ENCODE peak calls at places on chromosome 4, in six cellular contexts. U, X, D, M, Z and I are unnamed samples.

GRCh38 chr4:168604496-168605373 is 107.9 kb downstream of the PALLD start:
- DNase-seq in U (no peak), X (no peak), Z (peak), D (peak), M (peak), I (peak)

GRCh38 chr4:71355045-71355444 is 16.2 kb downstream of the SLC4A4 start:
- DNase-seq in Z (no peak), M (no peak), X (no peak), U (no peak), D (no peak), I (no peak)

GRCh38 chr4:14837860-14838259 is 164.4 kb upstream of the CPEB2 start:
- DNase-seq in M (no peak), Z (no peak), U (peak), D (no peak), X (no peak), I (no peak)

GRCh38 chr4:174697164-174697563 is 131.9 kb downstream of the GLRA3 start:
- DNase-seq in U (no peak), D (peak), Z (no peak), M (no peak), X (no peak), I (no peak)

GRCh38 chr4:48698029-48698901 is 81.8 kb downstream of the FRYL start:
- DNase-seq in Z (peak), U (no peak), X (peak), D (peak), M (peak), I (peak)

GRCh38 chr4:17055788-17056187 is 157.3 kb upstream of the LDB2 start:
- DNase-seq in Z (no peak), M (peak), U (no peak), D (peak), X (no peak), I (peak)

GRCh38 chr4:118356731-118357130 is 3.9 kb upstream of the PRSS12 start:
- DNase-seq in D (no peak), M (peak), U (no peak), X (no peak), Z (no peak), I (no peak)

GRCh38 chr4:2818351-2818939 is 25.2 kb upstream of the ADD1 start:
- DNase-seq in X (no peak), D (no peak), Z (no peak), M (no peak), U (peak), I (no peak)

GRCh38 chr4:87966095-87966496 is 9.4 kb upstream of the SPP1 start:
- DNase-seq in X (no peak), D (no peak), U (no peak), Z (no peak), M (no peak), I (no peak)

GRCh38 chr4:184400375-184400870 is 73.9 kb downstream of the IRF2 start:
- DNase-seq in X (no peak), D (peak), Z (no peak), U (no peak), M (peak), I (peak)

GRCh38 chr4:143424276-143424675 is 87.6 kb downstream of the GAB1 start:
- DNase-seq in Z (no peak), X (no peak), M (no peak), U (no peak), D (peak), I (no peak)

GRCh38 chr4:154908168-154908567 is 127.1 kb downstream of the RBM46 start:
- DNase-seq in Z (no peak), X (no peak), D (no peak), M (peak), U (no peak), I (no peak)

GRCh38 chr4:120842046-120842445 is 80.5 kb downstream of the PRDM5 start:
- DNase-seq in U (no peak), Z (no peak), M (peak), X (no peak), D (peak), I (no peak)

GRCh38 chr4:126364290-126364978 is 1049.7 kb downstream of the FAT4 start:
- DNase-seq in D (peak), Z (no peak), X (no peak), U (no peak), M (peak), I (no peak)

GRCh38 chr4:1565598-1566295 is 118.4 kb downstream of the FAM53A start:
- DNase-seq in M (no peak), D (no peak), U (no peak), X (no peak), Z (no peak), I (no peak)

GRCh38 chr4:8211229-8211628 is 12.1 kb downstream of the SH3TC1 start:
- DNase-seq in X (no peak), Z (no peak), D (no peak), U (no peak), M (no peak), I (no peak)

GRCh38 chr4:47031011-47031678 is at the start of gene GABRB1:
- DNase-seq in Z (peak), U (peak), X (peak), M (peak), D (peak), I (peak)

GRCh38 chr4:138938371-138938699 is 77.2 kb upstream of the NOCT start:
- DNase-seq in D (peak), U (peak), Z (no peak), X (no peak), M (peak), I (no peak)

GRCh38 chr4:1202526-1203378 is 30.4 kb upstream of the SPON2 start:
- DNase-seq in U (peak), X (peak), D (no peak), Z (peak), M (no peak), I (no peak)

GRCh38 chr4:3114377-3114776 is 39.9 kb downstream of the HTT start:
- DNase-seq in D (no peak), M (peak), U (no peak), Z (no peak), X (no peak), I (no peak)

GRCh38 chr4:186151499-186151898 is 39.9 kb upstream of the CYP4V2 start:
- DNase-seq in U (peak), D (no peak), Z (no peak), M (no peak), X (no peak), I (no peak)

GRCh38 chr4:2753444-2753843 is 2.7 kb downstream of the TNIP2 start:
- DNase-seq in U (no peak), Z (no peak), X (no peak), D (no peak), M (no peak), I (no peak)

GRCh38 chr4:2756691-2757350 is 685 bp upstream of the TNIP2 start:
- DNase-seq in U (no peak), D (no peak), M (no peak), Z (no peak), X (no peak), I (no peak)

GRCh38 chr4:121706595-121707021 is 9.8 kb upstream of the ANXA5 start:
- DNase-seq in X (no peak), Z (no peak), U (no peak), M (peak), D (peak), I (peak)

GRCh38 chr4:184824776-184825393 is 883 bp downstream of the ACSL1 start:
- DNase-seq in X (no peak), Z (no peak), D (peak), M (peak), U (no peak), I (no peak)

GRCh38 chr4:98786866-98787265 is 128.5 kb upstream of the TSPAN5 start:
- DNase-seq in D (peak), U (no peak), Z (no peak), M (no peak), X (no peak), I (no peak)

GRCh38 chr4:184288451-184289178 is 70.9 kb upstream of the ENPP6 start:
- DNase-seq in M (no peak), Z (no peak), X (peak), U (no peak), D (no peak), I (no peak)

GRCh38 chr4:54959656-54960055 is 165.7 kb downstream of the KDR start:
- DNase-seq in X (no peak), D (peak), M (peak), U (no peak), Z (no peak), I (no peak)

GRCh38 chr4:90120037-90120436 is 7.2 kb upstream of the CCSER1 start:
- DNase-seq in X (no peak), M (no peak), U (peak), Z (no peak), D (no peak), I (no peak)

GRCh38 chr4:3304831-3305609 is 12.2 kb downstream of the RGS12 start:
- DNase-seq in M (peak), D (peak), X (no peak), Z (peak), U (no peak), I (no peak)

GRCh38 chr4:20251796-20252655 is at the start of gene SLIT2:
- DNase-seq in U (peak), M (peak), Z (peak), X (peak), D (peak), I (peak)

GRCh38 chr4:16337936-16338335 is 111.7 kb upstream of the TAPT1 start:
- DNase-seq in M (peak), D (no peak), Z (no peak), U (no peak), X (no peak), I (peak)

GRCh38 chr4:106986486-106986885 is 49.6 kb downstream of the DKK2 start:
- DNase-seq in Z (no peak), D (peak), X (no peak), M (peak), U (no peak), I (no peak)

GRCh38 chr4:6123541-6123940 is 76.8 kb downstream of the JAKMIP1 start:
- DNase-seq in U (no peak), X (no peak), Z (no peak), D (no peak), M (no peak), I (no peak)

GRCh38 chr4:90449626-90450025 is 322.4 kb downstream of the CCSER1 start:
- DNase-seq in U (no peak), M (no peak), X (no peak), D (no peak), Z (no peak), I (no peak)

GRCh38 chr4:93451954-93452353 is 376.6 kb upstream of the ATOH1 start:
- DNase-seq in D (no peak), Z (no peak), M (no peak), X (no peak), U (no peak), I (no peak)

GRCh38 chr4:5638976-5639375 is 69.4 kb downstream of the EVC2 start:
- DNase-seq in X (no peak), Z (no peak), D (peak), M (peak), U (no peak), I (no peak)

GRCh38 chr4:162510937-162511336 is 347.1 kb upstream of the FSTL5 start:
- DNase-seq in M (no peak), D (no peak), X (no peak), Z (no peak), U (no peak), I (no peak)

GRCh38 chr4:97942137-97942536 is 201.1 kb downstream of the STPG2 start:
- DNase-seq in U (no peak), D (no peak), Z (no peak), M (peak), X (no peak), I (no peak)

GRCh38 chr4:176653406-176654220 is 139.1 kb downstream of the VEGFC start:
- DNase-seq in Z (no peak), X (no peak), U (no peak), M (peak), D (peak), I (no peak)

DNA sequence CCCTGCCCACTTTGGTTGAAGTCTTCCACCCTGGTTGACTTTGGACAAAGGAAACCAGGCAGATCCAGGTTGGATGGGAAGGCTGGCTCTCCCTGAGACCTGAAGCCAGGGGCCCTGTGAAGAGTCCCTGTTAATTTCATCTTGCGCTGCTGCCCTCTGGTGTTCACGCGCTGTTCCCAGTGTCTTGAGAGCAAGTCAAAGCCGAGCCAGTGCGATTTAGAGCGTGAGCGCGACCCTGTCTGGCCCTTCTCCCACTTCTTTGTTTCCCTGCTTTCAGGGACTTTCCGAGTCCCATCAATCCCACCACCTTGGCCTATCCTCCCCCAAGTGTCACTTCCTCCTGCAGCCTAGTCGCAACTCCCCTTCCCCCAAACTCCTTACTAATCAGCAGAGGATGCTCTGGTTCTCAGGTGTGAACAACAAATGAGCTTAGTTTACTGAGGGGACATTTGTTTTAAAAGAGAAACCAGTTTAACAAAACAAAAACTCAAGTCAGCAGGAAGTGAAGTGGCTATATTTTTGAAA is 25.8 kb upstream of the CHRNA9 start:
- DNase-seq in Z (peak), U (peak), D (peak), X (peak), M (peak), I (peak)
- H3K4me3 ChIP-seq in Z (no peak), U (no peak), D (no peak), X (no peak), M (no peak), I (no peak)

GRCh38 chr4:182447938-182448280 is 204.7 kb downstream of the TENM3 start:
- DNase-seq in X (no peak), Z (no peak), M (no peak), U (no peak), D (no peak), I (no peak)
- H3K4me3 ChIP-seq in X (peak), Z (peak), M (peak), U (peak), D (peak), I (no peak)

DNA sequence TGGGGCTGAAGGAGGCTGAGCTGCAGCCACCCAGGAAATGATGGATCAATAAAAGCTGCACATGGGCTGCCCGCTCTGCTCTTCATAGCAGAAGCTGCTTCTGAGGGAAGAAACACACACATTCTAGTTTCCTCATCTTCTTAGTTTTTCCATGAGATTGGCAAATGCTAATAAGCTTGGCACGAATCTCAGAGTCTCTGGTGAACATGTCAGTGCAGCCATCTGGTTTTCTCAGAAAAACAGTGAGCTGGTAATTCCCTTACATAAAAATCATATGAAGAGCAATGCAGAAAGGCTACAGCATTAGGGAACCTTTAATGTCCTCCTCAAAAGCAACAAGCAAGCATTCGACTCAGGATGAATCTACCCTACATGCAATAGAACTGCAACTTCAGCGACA is 69.9 kb downstream of the GATB start:
- DNase-seq in X (no peak), D (peak), U (no peak), M (no peak), Z (no peak), I (no peak)
- H3K4me3 ChIP-seq in X (no peak), D (no peak), U (no peak), M (no peak), Z (no peak), I (no peak)

DNA sequence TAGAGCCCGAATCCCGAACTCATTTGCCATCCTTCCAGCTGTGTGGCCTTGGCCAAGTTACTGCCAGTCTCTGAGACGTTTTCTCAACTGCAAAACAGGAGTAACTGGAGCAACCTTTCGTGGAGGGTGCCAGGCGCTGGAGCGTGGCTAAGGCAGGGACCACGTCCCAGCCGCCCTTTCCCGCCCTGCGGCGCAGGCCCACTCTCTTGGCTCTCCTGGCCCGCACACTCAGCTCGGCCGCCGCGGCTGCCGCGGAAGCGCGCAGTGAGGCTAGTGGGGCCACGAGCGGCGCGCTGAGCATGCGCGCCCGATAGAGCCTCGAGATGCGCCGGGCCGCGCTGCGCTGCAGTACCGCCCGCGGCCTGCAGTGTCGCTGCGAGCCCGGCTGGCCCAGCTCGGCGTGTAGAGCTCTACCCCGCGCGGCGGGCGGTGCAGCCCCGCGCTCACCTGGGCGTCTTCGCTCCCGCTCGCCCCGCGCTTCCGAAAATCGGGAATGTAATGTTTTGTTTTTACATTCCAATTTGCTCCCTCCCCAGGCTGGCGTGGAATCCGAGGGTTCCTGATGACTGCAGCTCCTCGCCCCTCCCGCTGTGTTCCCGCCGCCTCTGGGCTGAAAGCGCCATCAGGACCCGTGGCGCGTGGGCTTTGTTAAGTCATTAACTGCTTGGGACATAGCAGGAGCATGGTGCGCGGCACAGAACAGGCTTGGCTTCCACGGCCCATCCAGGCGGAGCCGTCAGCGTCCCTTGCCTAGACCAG is 4.0 kb upstream of the ZNF518B start:
- DNase-seq in X (peak), U (peak), Z (peak), D (peak), M (peak), I (peak)
- H3K4me3 ChIP-seq in X (peak), U (peak), Z (peak), D (peak), M (peak), I (peak)

GRCh38 chr4:25131396-25131795 is 28.9 kb downstream of the SEPSECS start:
- DNase-seq in Z (no peak), U (no peak), M (no peak), X (no peak), D (no peak), I (no peak)
- H3K4me3 ChIP-seq in Z (no peak), U (no peak), M (no peak), X (no peak), D (no peak), I (no peak)

GRCh38 chr4:153232768-153233167 is 28.5 kb downstream of the TRIM2 start:
- DNase-seq in Z (no peak), U (peak), X (peak), M (no peak), D (no peak), I (no peak)
- H3K4me3 ChIP-seq in Z (no peak), U (no peak), X (no peak), M (no peak), D (no peak), I (no peak)

GRCh38 chr4:39066371-39066770 is 4.3 kb downstream of the KLHL5 start:
- DNase-seq in X (no peak), M (no peak), U (no peak), D (peak), Z (no peak), I (no peak)
- H3K4me3 ChIP-seq in X (no peak), M (no peak), U (no peak), D (no peak), Z (no peak), I (no peak)

GRCh38 chr4:105061720-105062119 is 85.0 kb upstream of the TET2 start:
- DNase-seq in Z (no peak), U (no peak), D (no peak), X (no peak), M (peak), I (no peak)

GRCh38 chr4:105059337-105059736 is 87.3 kb upstream of the TET2 start:
- DNase-seq in D (no peak), X (no peak), U (no peak), M (peak), Z (no peak), I (no peak)

GRCh38 chr4:105060628-105061027 is 86.0 kb upstream of the TET2 start:
- DNase-seq in Z (no peak), D (no peak), M (peak), X (no peak), U (no peak), I (no peak)

GRCh38 chr4:105058177-105058812 is 88.4 kb upstream of the TET2 start:
- DNase-seq in X (no peak), D (peak), M (peak), U (no peak), Z (no peak), I (no peak)

GRCh38 chr4:105061136-105061696 is 85.5 kb upstream of the TET2 start:
- DNase-seq in D (no peak), X (peak), Z (no peak), U (peak), M (peak), I (no peak)
- H3K4me3 ChIP-seq in D (no peak), X (no peak), Z (no peak), U (no peak), M (no peak), I (no peak)

GRCh38 chr4:101833455-101833854 is 42.9 kb downstream of the BANK1 start:
- DNase-seq in U (no peak), D (no peak), Z (no peak), X (no peak), M (peak), I (no peak)

GRCh38 chr4:101831816-101832215 is 41.3 kb downstream of the BANK1 start:
- DNase-seq in X (no peak), Z (no peak), U (peak), D (no peak), M (no peak), I (no peak)

DNA sequence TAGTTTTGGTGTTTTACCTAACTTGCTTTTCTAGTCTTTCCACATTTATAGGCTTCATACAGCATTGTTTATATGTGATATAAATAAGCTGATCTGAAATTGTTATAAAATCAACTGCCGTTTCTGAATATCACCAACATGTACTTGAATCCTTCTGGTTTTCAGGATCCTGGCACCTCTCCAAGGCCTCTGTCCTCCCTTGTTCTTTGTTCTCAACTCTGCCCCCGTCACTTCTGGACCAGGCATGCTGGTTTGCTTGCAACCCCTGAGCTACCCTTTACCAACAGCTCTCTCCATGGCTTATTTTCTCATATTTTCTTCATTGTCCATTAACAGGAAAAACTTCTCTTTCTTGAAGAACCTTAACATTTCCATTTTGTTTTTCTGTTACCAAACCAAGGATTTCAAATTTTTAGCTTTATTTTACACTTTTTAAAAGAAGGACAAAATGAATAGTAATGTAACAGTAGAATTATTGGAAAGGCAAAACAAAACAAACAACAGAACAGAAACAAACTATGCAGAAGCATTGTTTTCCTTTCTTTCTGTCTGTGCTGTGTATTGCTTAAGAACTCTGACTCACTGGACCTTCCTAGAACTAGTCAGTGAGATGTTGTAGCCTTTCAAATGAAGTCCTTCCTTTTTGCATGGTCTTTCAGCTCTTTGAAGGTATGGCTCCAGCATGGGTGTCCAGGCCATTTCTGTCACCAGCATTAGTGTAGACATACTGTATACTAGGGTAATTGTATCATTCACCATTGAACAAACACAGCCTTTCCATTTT is 44.8 kb downstream of the BANK1 start:
- DNase-seq in D (peak), Z (no peak), X (no peak), M (peak), U (peak), I (peak)
- H3K4me3 ChIP-seq in D (no peak), Z (no peak), X (no peak), M (peak), U (no peak), I (no peak)